ENCODE peak calls at places on chromosomes 4 and X, in four cellular contexts. W, N, Q and T are unnamed samples.

GRCh38 chr4:185651137-185651677 is 115.9 kb upstream of the PDLIM3 start:
- DNase-seq in W (no peak), N (no peak), Q (no peak), T (no peak)

GRCh38 chr4:82293304-82293703 is 80.5 kb downstream of the HNRNPD start:
- DNase-seq in W (no peak), N (no peak), Q (no peak), T (no peak)

GRCh38 chr4:1717129-1718094 is 3.7 kb downstream of the TMEM129 start:
- DNase-seq in W (no peak), N (no peak), Q (no peak), T (no peak)

GRCh38 chr4:127623755-127624087 is 9.0 kb upstream of the INTU start:
- DNase-seq in W (peak; percentile 48), N (no peak), Q (peak; percentile 47), T (no peak)

GRCh38 chr4:168398589-168398988 is 80.0 kb upstream of the DDX60 start:
- DNase-seq in W (no peak), N (no peak), Q (no peak), T (no peak)

GRCh38 chr4:5142726-5143125 is 91.4 kb downstream of the STK32B start:
- DNase-seq in W (peak; percentile 67), N (no peak), Q (peak; percentile 70), T (peak; percentile 29)

GRCh38 chr4:56907489-56908205 is at the start of gene REST:
- DNase-seq in W (peak; percentile 73), N (peak; percentile 77), Q (peak; percentile 82), T (no peak)

GRCh38 chr4:110518889-110519490 is 43.0 kb downstream of the ENPEP start:
- DNase-seq in W (peak; percentile 60), N (no peak), Q (peak; percentile 40), T (no peak)

GRCh38 chr4:22179124-22179874 is 230.7 kb upstream of the KCNIP4 start:
- DNase-seq in W (no peak), N (peak; percentile 33), Q (peak; percentile 85), T (peak; percentile 20)

GRCh38 chr4:130747842-130748241 is 1651.9 kb downstream of the C4orf33 start:
- DNase-seq in W (peak; percentile 29), N (no peak), Q (peak; percentile 0), T (no peak)

GRCh38 chrX:120604359-120604782 is 470 bp downstream of the MCTS1 start:
- DNase-seq in W (peak; percentile 40), N (peak; percentile 41), Q (peak; percentile 72), T (no peak)

GRCh38 chr4:71229477-71230257 is 109.2 kb upstream of the SLC4A4 start:
- DNase-seq in W (peak; percentile 49), N (no peak), Q (peak; percentile 75), T (no peak)

GRCh38 chr4:81491943-81492342 is 20.2 kb upstream of the RASGEF1B start:
- DNase-seq in W (no peak), N (no peak), Q (peak; percentile 91), T (no peak)

GRCh38 chr4:73735231-73735630 is 5.1 kb upstream of the CXCL8 start:
- DNase-seq in W (no peak), N (no peak), Q (no peak), T (peak; percentile 6)

GRCh38 chr4:126268106-126268505 is 953.4 kb downstream of the FAT4 start:
- DNase-seq in W (no peak), N (no peak), Q (peak; percentile 61), T (no peak)

GRCh38 chr4:148634476-148634875 is 192.3 kb upstream of the NR3C2 start:
- DNase-seq in W (no peak), N (no peak), Q (no peak), T (no peak)

GRCh38 chrX:140504371-140505324 is at the start of gene SOX3:
- DNase-seq in W (no peak), N (no peak), Q (no peak), T (no peak)

GRCh38 chr4:86894465-86894864 is 2.2 kb upstream of the C4orf36 start:
- DNase-seq in W (no peak), N (no peak), Q (no peak), T (no peak)

GRCh38 chr4:183738961-183739360 is 79.9 kb downstream of the TRAPPC11 start:
- DNase-seq in W (no peak), N (no peak), Q (no peak), T (no peak)

GRCh38 chr4:89245459-89245858 is 62.1 kb downstream of the GPRIN3 start:
- DNase-seq in W (no peak), N (no peak), Q (no peak), T (no peak)

GRCh38 chr4:40718571-40718970 is 31.2 kb upstream of the NSUN7 start:
- DNase-seq in W (no peak), N (no peak), Q (no peak), T (no peak)

GRCh38 chr4:40720351-40720750 is 29.4 kb upstream of the NSUN7 start:
- DNase-seq in W (no peak), N (no peak), Q (no peak), T (no peak)

GRCh38 chr4:40721730-40722171 is 28.0 kb upstream of the NSUN7 start:
- DNase-seq in W (no peak), N (no peak), Q (no peak), T (no peak)

GRCh38 chr4:40720931-40721330 is 28.8 kb upstream of the NSUN7 start:
- DNase-seq in W (no peak), N (no peak), Q (no peak), T (no peak)

GRCh38 chr4:40719008-40719623 is 30.6 kb upstream of the NSUN7 start:
- DNase-seq in W (peak; percentile 50), N (no peak), Q (peak; percentile 79), T (no peak)
- H3K27ac ChIP-seq in W (no peak overlapping the region), N (no peak overlapping the region), Q (no peak overlapping the region), T (no peak overlapping the region)

GRCh38 chr4:46856347-46856746 is 52.7 kb downstream of the COX7B2 start:
- DNase-seq in W (no peak), N (no peak), Q (no peak), T (no peak)

GRCh38 chr4:46850026-46850425 is 59.0 kb downstream of the COX7B2 start:
- DNase-seq in W (no peak), N (no peak), Q (no peak), T (no peak)

DNA sequence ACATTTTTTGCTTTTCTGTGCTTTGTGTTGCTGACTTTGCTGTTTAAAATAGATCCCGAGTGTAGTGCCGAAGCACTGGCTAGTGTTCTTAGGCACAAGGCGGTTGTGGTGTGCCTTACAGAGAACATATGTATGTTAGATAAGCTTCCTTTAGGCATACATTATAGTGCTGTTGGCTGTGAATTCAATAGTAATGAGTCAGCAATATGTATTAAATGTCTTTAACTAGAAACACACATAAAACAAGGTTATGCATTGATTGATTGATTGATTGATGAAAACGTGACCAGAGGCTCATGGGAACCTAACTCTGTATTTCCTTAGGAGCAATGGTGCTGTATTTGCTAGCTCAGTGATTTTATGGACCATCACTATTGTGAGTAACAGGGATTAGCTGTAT is 56.2 kb downstream of the COX7B2 start:
- DNase-seq in W (no peak), N (no peak), Q (no peak), T (no peak)
- H3K27ac ChIP-seq in W (no peak overlapping the region), N (no peak overlapping the region), Q (no peak overlapping the region), T (no peak overlapping the region)

GRCh38 chrX:9610774-9611392 is 146.0 kb downstream of the TBL1X start:
- DNase-seq in W (peak; percentile 65), N (no peak), Q (peak; percentile 25), T (no peak)
- H3K27ac ChIP-seq in W (no peak overlapping the region), N (peak overlapping the region; percentile 61), Q (no peak overlapping the region), T (no peak overlapping the region)

GRCh38 chr4:76210502-76210901 is 3.1 kb downstream of the SCARB2 start:
- DNase-seq in W (peak; percentile 4), N (no peak), Q (no peak), T (no peak)

GRCh38 chr4:76204936-76205335 is 8.7 kb downstream of the SCARB2 start:
- DNase-seq in W (no peak), N (no peak), Q (no peak), T (no peak)

GRCh38 chr4:76209876-76210275 is 3.7 kb downstream of the SCARB2 start:
- DNase-seq in W (no peak), N (no peak), Q (no peak), T (no peak)

GRCh38 chr4:76206222-76206942 is 7.2 kb downstream of the SCARB2 start:
- DNase-seq in W (peak; percentile 57), N (no peak), Q (no peak), T (no peak)

DNA sequence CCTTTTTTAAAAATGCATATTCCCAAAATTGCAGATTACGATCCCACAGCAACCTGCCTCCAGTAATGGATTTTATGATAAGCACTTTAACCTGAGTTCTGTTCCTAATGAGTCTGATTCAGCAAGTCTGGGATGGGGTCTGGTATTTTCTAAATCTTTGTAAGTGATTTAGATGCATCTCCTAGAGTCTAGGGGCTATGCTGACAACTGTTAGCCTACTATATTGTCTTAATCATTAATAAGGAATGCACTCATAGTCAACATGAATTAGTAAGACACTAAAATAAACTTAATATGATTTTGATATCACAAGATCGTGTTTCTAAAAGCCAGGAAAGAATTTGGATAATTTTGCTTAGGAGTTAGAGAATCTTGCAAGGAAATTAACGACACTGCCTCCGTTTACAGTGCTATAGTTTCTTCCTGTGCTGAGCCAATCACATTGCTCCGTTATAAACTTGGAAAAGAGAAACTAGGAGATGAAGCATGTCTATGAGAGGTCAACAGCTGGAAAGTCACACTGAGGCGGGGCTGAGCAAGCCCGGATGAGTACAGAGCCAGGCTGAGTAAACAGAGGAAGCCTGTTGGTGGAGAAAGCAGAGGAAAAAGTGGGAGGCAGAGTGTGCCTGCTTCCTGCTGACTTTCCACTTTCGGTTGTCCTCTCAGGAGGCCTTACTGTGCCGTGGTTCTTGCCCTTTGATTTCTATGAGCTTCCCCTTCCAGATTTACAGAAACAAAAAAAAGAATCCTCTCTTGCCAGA is 5.4 kb downstream of the SCARB2 start:
- DNase-seq in W (peak; percentile 39), N (peak; percentile 76), Q (peak; percentile 94), T (peak; percentile 80)
- H3K27ac ChIP-seq in W (peak overlapping the region; percentile 30), N (peak overlapping the region; percentile 47), Q (peak overlapping the region; percentile 29), T (peak overlapping the region; percentile 87)

DNA sequence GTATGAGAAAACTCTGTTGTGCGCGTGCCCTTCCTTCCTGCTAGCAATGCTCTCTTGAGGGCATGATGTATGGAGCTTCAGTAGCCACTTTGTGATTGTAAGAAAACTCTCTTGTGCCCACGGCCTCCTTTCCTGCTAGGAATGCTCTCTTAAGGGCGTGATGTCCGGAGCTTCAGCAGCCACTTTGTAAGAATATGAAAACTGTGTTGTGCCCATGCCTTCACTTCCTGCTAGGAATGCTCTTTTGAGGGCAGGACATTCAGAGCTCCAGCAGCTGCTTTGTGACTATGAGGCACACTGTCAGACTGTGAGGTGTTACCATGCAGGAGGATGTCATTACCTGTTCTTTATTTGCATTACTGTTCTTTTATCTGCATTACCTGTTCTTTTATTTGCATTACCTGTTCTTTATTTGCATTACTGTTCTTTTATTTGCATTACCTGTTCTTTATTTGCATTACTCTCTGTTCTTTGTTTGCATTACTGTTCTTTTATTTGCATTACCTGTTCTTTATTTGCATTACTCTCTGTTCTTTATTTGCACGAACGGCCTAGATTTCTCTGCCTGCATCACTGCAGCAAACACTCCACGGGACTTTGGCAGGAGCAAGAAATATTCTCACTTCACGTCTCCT is 166.7 kb downstream of the CRLF2 start:
- DNase-seq in W (no peak), N (no peak), Q (no peak), T (no peak)
- H3K27ac ChIP-seq in W (no peak overlapping the region), N (no peak overlapping the region), Q (no peak overlapping the region), T (no peak overlapping the region)

DNA sequence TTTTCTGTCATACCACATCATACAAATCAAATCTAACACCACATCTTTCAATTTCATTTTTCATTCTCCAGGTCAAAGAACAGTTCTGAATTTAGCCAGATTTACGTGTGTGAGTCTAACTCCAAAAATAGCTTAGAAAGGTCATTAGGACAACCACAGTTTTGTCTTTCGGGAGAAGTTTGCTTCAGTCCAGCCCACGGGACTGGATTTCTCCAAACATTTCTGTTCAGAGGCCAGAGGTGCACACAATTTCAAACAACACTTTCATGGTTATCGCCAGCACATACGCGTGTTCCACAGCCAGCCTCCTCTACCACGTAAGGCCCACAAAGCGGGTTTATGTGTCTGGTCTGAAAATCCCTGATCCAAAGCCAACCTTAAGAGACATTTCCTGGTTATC is 65.9 kb downstream of the VEGFC start:
- DNase-seq in W (no peak), N (no peak), Q (peak; percentile 25), T (peak; percentile 87)
- H3K27ac ChIP-seq in W (no peak overlapping the region), N (no peak overlapping the region), Q (no peak overlapping the region), T (peak overlapping the region; percentile 49)